ENCODE peak calls at places on chromosomes 2 and 18, in nine cellular contexts. X, K, Q, I, W, Y, P, C and N are unnamed samples.

GRCh38 chr2:200810252-200810650 is 1.5 kb upstream of the BZW1 start:
- DNase-seq in C (peak; percentile 10), X (no peak), K (no peak), Q (peak; percentile 23), Y (peak; percentile 72), P (no peak), I (peak; percentile 84), W (peak; percentile 11), N (no peak)

GRCh38 chr2:15751477-15751876 is 159.8 kb downstream of the DDX1 start:
- DNase-seq in Y (no peak), C (no peak), P (no peak), W (no peak), Q (no peak), K (no peak), I (no peak), X (no peak), N (no peak)

GRCh38 chr18:60875957-60876507 is 457.2 kb upstream of the CDH20 start:
- DNase-seq in I (no peak), Y (no peak), W (no peak), X (no peak), Q (no peak), P (no peak), K (no peak), C (no peak), N (no peak)

GRCh38 chr2:226903179-226903578 is 67.3 kb downstream of the RHBDD1 start:
- DNase-seq in P (no peak), Y (peak; percentile 67), Q (no peak), K (no peak), X (no peak), W (no peak), C (no peak), I (peak; percentile 82), N (no peak)

GRCh38 chr18:62288669-62289016 is 36.5 kb upstream of the TNFRSF11A start:
- DNase-seq in I (no peak), X (no peak), K (no peak), Q (no peak), C (peak; percentile 41), Y (no peak), W (no peak), P (no peak), N (no peak)

GRCh38 chr2:168992026-168992425 is 39.1 kb downstream of the ABCB11 start:
- DNase-seq in P (no peak), X (no peak), W (no peak), Y (no peak), I (peak; percentile 27), C (no peak), K (no peak), Q (no peak), N (no peak)

GRCh38 chr2:9206991-9207640 is 504 bp downstream of the ASAP2 start:
- DNase-seq in I (no peak), K (peak; percentile 31), X (peak; percentile 23), P (no peak), W (peak; percentile 29), Q (no peak), C (no peak), Y (no peak), N (peak; percentile 32)

GRCh38 chr2:41927581-41928260 is 120.1 kb upstream of the PKDCC start:
- DNase-seq in Q (no peak), I (no peak), P (no peak), W (no peak), K (no peak), C (no peak), Y (no peak), X (peak; percentile 69), N (peak; percentile 54)

GRCh38 chr18:22230403-22231042 is 61.1 kb downstream of the GATA6 start:
- DNase-seq in K (no peak), Y (peak; percentile 71), I (peak; percentile 91), P (no peak), X (no peak), W (no peak), C (no peak), Q (no peak), N (no peak)

DNA sequence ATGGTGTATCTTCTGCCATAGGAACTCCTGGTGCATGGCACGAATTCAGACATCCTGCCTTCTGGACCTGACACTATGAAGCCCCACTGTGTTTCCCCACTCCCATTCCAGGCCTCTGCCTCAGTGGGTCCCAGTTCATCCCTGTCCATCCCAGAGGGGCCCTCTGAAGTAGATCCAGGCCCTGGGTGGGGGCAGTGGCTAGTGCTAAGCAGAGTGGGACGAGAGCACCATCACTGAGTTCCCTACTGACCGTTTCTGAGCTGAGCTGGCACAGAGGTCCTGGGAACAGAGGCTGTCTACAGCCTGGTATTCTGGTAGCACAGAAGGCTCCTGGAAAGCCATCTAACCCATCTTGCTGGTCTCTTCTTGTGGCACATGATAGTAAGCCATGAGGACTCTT is 54.0 kb downstream of the ATOH8 start:
- DNase-seq in W (no peak), X (no peak), C (no peak), Y (no peak), K (no peak), I (no peak), P (no peak), Q (no peak), N (no peak)
- H3K27ac ChIP-seq in W (no peak overlapping the region), X (no peak overlapping the region), C (no peak overlapping the region), Y (no peak overlapping the region), K (no peak overlapping the region), I (no peak overlapping the region), P (no peak overlapping the region), Q (no peak overlapping the region), N (no peak overlapping the region)

GRCh38 chr2:97958184-97958583 is 37.6 kb downstream of the TMEM131 start:
- DNase-seq in Q (no peak), I (no peak), Y (no peak), X (no peak), K (no peak), C (peak; percentile 71), P (no peak), W (no peak), N (no peak)
- H3K27ac ChIP-seq in Q (no peak overlapping the region), I (no peak overlapping the region), Y (no peak overlapping the region), X (no peak overlapping the region), K (no peak overlapping the region), C (peak overlapping the region; percentile 71), P (no peak overlapping the region), W (no peak overlapping the region), N (no peak overlapping the region)

GRCh38 chr2:191845876-191846786 is 757 bp downstream of the CAVIN2 start:
- DNase-seq in Q (peak; percentile 44), P (no peak), W (no peak), C (no peak), Y (no peak), X (peak; percentile 37), K (no peak), I (no peak), N (peak; percentile 37)
- H3K27ac ChIP-seq in Q (peak overlapping the region; percentile 93), P (no peak overlapping the region), W (peak overlapping the region; percentile 86), C (no peak overlapping the region), Y (peak overlapping the region; percentile 93), X (peak overlapping the region; percentile 42), K (peak overlapping the region; percentile 91), I (no peak overlapping the region), N (peak overlapping the region; percentile 96)

GRCh38 chr2:10302479-10303173 is at the start of gene HPCAL1:
- DNase-seq in I (peak; percentile 55), K (peak; percentile 94), Q (peak; percentile 91), Y (no peak), W (peak; percentile 94), X (peak; percentile 83), C (peak; percentile 92), P (peak; percentile 92), N (peak; percentile 90)

GRCh38 chr2:10300328-10300920 is 2.3 kb upstream of the HPCAL1 start:
- DNase-seq in C (no peak), K (no peak), W (peak; percentile 44), Y (no peak), P (no peak), I (no peak), X (no peak), Q (no peak), N (no peak)

GRCh38 chr2:10303174-10303633 is 500 bp downstream of the HPCAL1 start:
- DNase-seq in Q (no peak), Y (no peak), I (no peak), X (no peak), K (no peak), C (no peak), P (no peak), W (no peak), N (no peak)

GRCh38 chr2:10300997-10301945 is 1.4 kb upstream of the HPCAL1 start:
- DNase-seq in K (peak; percentile 47), C (no peak), X (no peak), W (peak; percentile 92), Y (no peak), Q (no peak), P (no peak), I (no peak), N (no peak)

DNA sequence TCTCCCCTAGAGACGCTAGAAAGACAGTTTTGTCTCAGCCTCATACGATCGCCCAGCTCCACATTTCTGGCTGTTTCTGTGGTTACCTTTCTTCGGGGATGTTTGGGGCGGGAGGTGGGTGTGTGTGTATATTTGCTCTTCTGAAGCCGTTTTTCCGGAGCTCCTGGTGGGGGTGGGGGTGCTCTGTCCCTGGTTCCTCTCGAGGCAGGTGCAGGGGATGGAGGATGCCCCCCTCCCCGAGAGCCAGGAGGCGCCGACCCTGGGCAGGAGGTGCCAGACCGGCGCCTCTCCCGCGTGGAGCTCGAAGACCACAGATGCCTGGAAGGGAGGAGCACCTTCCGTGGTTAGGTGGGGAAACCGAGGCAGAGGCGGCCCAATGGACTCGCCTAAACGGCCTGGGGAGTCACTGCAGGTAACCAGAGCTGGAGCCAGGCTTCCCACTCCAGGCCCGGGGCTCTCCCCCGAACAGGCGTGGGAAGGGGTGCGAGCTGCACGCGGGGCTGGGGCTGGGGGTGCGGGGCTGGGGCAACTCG is 692 bp upstream of the HPCAL1 start:
- DNase-seq in X (no peak), K (peak; percentile 19), C (peak; percentile 21), Q (no peak), Y (no peak), W (no peak), I (no peak), P (no peak), N (no peak)
- H3K27ac ChIP-seq in X (no peak overlapping the region), K (peak overlapping the region; percentile 82), C (peak overlapping the region; percentile 41), Q (peak overlapping the region; percentile 81), Y (peak overlapping the region; percentile 47), W (peak overlapping the region; percentile 85), I (no peak overlapping the region), P (peak overlapping the region; percentile 78), N (peak overlapping the region; percentile 92)

GRCh38 chr2:127012868-127013267 is 94.1 kb downstream of the BIN1 start:
- DNase-seq in X (no peak), P (no peak), Q (no peak), Y (no peak), K (no peak), C (no peak), I (no peak), W (peak; percentile 67), N (no peak)

GRCh38 chr2:127015106-127015910 is 91.6 kb downstream of the BIN1 start:
- DNase-seq in P (no peak), W (no peak), Q (no peak), C (no peak), X (no peak), I (peak; percentile 12), K (no peak), Y (no peak), N (no peak)

GRCh38 chr2:127014630-127015029 is 92.3 kb downstream of the BIN1 start:
- DNase-seq in X (no peak), P (no peak), W (no peak), Q (no peak), C (no peak), Y (peak; percentile 96), I (peak; percentile 81), K (no peak), N (no peak)

GRCh38 chr2:127012215-127012614 is 94.7 kb downstream of the BIN1 start:
- DNase-seq in W (no peak), Q (no peak), C (no peak), Y (no peak), I (no peak), K (no peak), X (no peak), P (no peak), N (no peak)

GRCh38 chr2:127014224-127014623 is 92.7 kb downstream of the BIN1 start:
- DNase-seq in I (no peak), W (no peak), C (no peak), Y (no peak), Q (no peak), X (no peak), P (no peak), K (no peak), N (no peak)
- H3K27ac ChIP-seq in I (peak overlapping the region; percentile 22), W (no peak overlapping the region), C (no peak overlapping the region), Y (peak overlapping the region; percentile 93), Q (no peak overlapping the region), X (no peak overlapping the region), P (no peak overlapping the region), K (no peak overlapping the region), N (no peak overlapping the region)